ENCODE peak calls at places on chromosome 21, in four cellular contexts. One of them, this sample, is unnamed.

GRCh38 chr21:28521932-28522826 is 470.5 kb downstream of the LTN1 start:
- DNase-seq in GM12878: no peak
- DNase-seq in IMR-90: peak; percentile 79
- DNase-seq in K562: no peak
- DNase-seq in this sample: peak; percentile 88

GRCh38 chr21:16535100-16535418 is 805.3 kb downstream of the USP25 start:
- DNase-seq in K562: no peak
- DNase-seq in GM12878: no peak
- DNase-seq in IMR-90: peak; percentile 55
- DNase-seq in this sample: peak; percentile 61

GRCh38 chr21:29077651-29078090 is 4.2 kb upstream of the CCT8 start:
- DNase-seq in IMR-90: peak; percentile 48
- DNase-seq in GM12878: peak; percentile 45
- DNase-seq in K562: no peak
- DNase-seq in this sample: peak; percentile 66

GRCh38 chr21:34344584-34344983 is 19.2 kb upstream of the KCNE2 start:
- DNase-seq in GM12878: no peak
- DNase-seq in K562: no peak
- DNase-seq in IMR-90: peak; percentile 49
- DNase-seq in this sample: no peak

GRCh38 chr21:35063428-35064172 is 14.5 kb upstream of the RUNX1 start:
- DNase-seq in K562: no peak
- DNase-seq in IMR-90: no peak
- DNase-seq in GM12878: no peak
- DNase-seq in this sample: no peak

GRCh38 chr21:34260598-34260997 is 103.2 kb upstream of the KCNE2 start:
- DNase-seq in K562: no peak
- DNase-seq in GM12878: no peak
- DNase-seq in IMR-90: no peak
- DNase-seq in this sample: no peak

GRCh38 chr21:34219334-34220020 is 144.3 kb upstream of the KCNE2 start:
- DNase-seq in IMR-90: no peak
- DNase-seq in K562: no peak
- DNase-seq in GM12878: no peak
- DNase-seq in this sample: no peak

GRCh38 chr21:33196956-33197374 is 32.8 kb upstream of the IFNAR2 start:
- DNase-seq in GM12878: no peak
- DNase-seq in K562: peak; percentile 75
- DNase-seq in IMR-90: peak; percentile 62
- DNase-seq in this sample: peak; percentile 58

GRCh38 chr21:25733859-25734653 is 648 bp downstream of the ATP5PF start:
- DNase-seq in K562: peak; percentile 28
- DNase-seq in IMR-90: peak; percentile 35
- DNase-seq in GM12878: no peak
- DNase-seq in this sample: peak; percentile 49

GRCh38 chr21:34669149-34669879 is 520 bp downstream of the CLIC6 start:
- DNase-seq in GM12878: no peak
- DNase-seq in K562: no peak
- DNase-seq in IMR-90: no peak
- DNase-seq in this sample: no peak

GRCh38 chr21:18252686-18253085 is 8.1 kb downstream of the CHODL start:
- DNase-seq in K562: no peak
- DNase-seq in IMR-90: no peak
- DNase-seq in GM12878: no peak
- DNase-seq in this sample: no peak

GRCh38 chr21:17501107-17502006 is 11.5 kb upstream of the CXADR start:
- DNase-seq in K562: no peak
- DNase-seq in GM12878: no peak
- DNase-seq in IMR-90: no peak
- DNase-seq in this sample: no peak

GRCh38 chr21:17911628-17912027 is 92.5 kb upstream of the C21orf91 start:
- DNase-seq in IMR-90: peak; percentile 42
- DNase-seq in K562: no peak
- DNase-seq in GM12878: no peak
- DNase-seq in this sample: no peak

GRCh38 chr21:29168874-29169273 is 38.4 kb downstream of the MAP3K7CL start:
- DNase-seq in GM12878: no peak
- DNase-seq in K562: no peak
- DNase-seq in IMR-90: no peak
- DNase-seq in this sample: no peak

GRCh38 chr21:27825035-27825434 is 858.1 kb upstream of the ADAMTS5 start:
- DNase-seq in IMR-90: no peak
- DNase-seq in GM12878: no peak
- DNase-seq in K562: no peak
- DNase-seq in this sample: no peak

GRCh38 chr21:17045214-17045835 is 467.5 kb upstream of the CXADR start:
- DNase-seq in GM12878: no peak
- DNase-seq in IMR-90: peak; percentile 15
- DNase-seq in K562: no peak
- DNase-seq in this sample: peak; percentile 37

GRCh38 chr21:14520535-14520934 is 25.6 kb downstream of the SAMSN1 start:
- DNase-seq in GM12878: no peak
- DNase-seq in IMR-90: no peak
- DNase-seq in K562: no peak
- DNase-seq in this sample: no peak

GRCh38 chr21:32463367-32463766 is 50.9 kb downstream of the EVA1C start:
- DNase-seq in K562: no peak
- DNase-seq in IMR-90: peak; percentile 29
- DNase-seq in GM12878: no peak
- DNase-seq in this sample: peak; percentile 68

GRCh38 chr21:21688877-21689276 is 690.7 kb downstream of the NCAM2 start:
- DNase-seq in IMR-90: peak; percentile 37
- DNase-seq in GM12878: no peak
- DNase-seq in K562: peak; percentile 5
- DNase-seq in this sample: no peak

GRCh38 chr21:37220433-37220980 is 46.6 kb downstream of the VPS26C start:
- DNase-seq in GM12878: no peak
- DNase-seq in IMR-90: peak; percentile 50
- DNase-seq in K562: no peak
- DNase-seq in this sample: peak; percentile 70

GRCh38 chr21:27320868-27321267 is 354.0 kb upstream of the ADAMTS5 start:
- DNase-seq in GM12878: no peak
- DNase-seq in IMR-90: no peak
- DNase-seq in K562: no peak
- DNase-seq in this sample: no peak

GRCh38 chr21:29181799-29182470 is 51.5 kb downstream of the MAP3K7CL start:
- DNase-seq in K562: no peak
- DNase-seq in IMR-90: peak; percentile 95
- DNase-seq in GM12878: no peak
- DNase-seq in this sample: peak; percentile 90

GRCh38 chr21:33149166-33149565 is 79.2 kb downstream of the OLIG1 start:
- DNase-seq in GM12878: no peak
- DNase-seq in K562: no peak
- DNase-seq in IMR-90: no peak
- DNase-seq in this sample: no peak

GRCh38 chr21:36160850-36161178 is 4.2 kb downstream of the DOP1B start:
- DNase-seq in GM12878: no peak
- DNase-seq in IMR-90: no peak
- DNase-seq in K562: no peak
- DNase-seq in this sample: no peak

GRCh38 chr21:36156815-36157670 is at the start of gene DOP1B:
- DNase-seq in GM12878: no peak
- DNase-seq in K562: no peak
- DNase-seq in IMR-90: no peak
- DNase-seq in this sample: peak; percentile 23

GRCh38 chr21:36159356-36159921 is 2.8 kb downstream of the DOP1B start:
- DNase-seq in K562: no peak
- DNase-seq in GM12878: no peak
- DNase-seq in IMR-90: no peak
- DNase-seq in this sample: no peak

GRCh38 chr21:36155603-36156338 is 853 bp upstream of the DOP1B start:
- DNase-seq in K562: no peak
- DNase-seq in IMR-90: no peak
- DNase-seq in GM12878: no peak
- DNase-seq in this sample: no peak

DNA sequence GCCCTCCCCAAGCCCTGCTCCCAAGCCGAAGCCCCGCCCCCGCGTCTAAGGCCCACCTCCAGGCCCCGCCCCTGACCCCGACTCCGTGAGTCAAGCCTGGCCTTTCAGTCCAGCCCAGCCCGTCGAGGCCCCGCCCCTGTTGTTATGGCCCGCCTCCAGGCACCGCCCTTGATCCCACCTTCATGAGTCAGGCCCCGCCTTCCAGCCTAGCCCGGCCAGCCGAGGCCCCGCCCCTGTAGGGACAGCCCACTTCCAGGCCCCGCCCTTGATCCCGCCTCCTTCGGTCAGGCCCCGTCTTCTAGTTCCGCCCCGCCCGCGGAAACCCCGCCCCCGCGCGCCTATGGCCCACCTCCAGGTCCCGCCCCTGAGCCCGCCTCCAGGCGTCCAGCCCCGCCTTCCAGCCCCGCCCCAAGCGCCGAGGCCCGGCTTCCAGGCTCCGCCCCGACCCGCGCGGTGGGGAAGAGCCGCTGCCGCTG is 247 bp upstream of the DOP1B start:
- DNase-seq in IMR-90: peak; percentile 98
- DNase-seq in GM12878: peak; percentile 87
- DNase-seq in K562: peak; percentile 99
- DNase-seq in this sample: peak; percentile 100
- H3K4me2 ChIP-seq in IMR-90: no peak overlapping the region
- H3K4me2 ChIP-seq in GM12878: peak overlapping the region; percentile 98
- H3K4me2 ChIP-seq in K562: peak overlapping the region; percentile 82
- H3K4me2 ChIP-seq in this sample: peak overlapping the region; percentile 87

GRCh38 chr21:38997051-38997450 is 186.2 kb downstream of the PSMG1 start:
- DNase-seq in GM12878: no peak
- DNase-seq in IMR-90: no peak
- DNase-seq in K562: no peak
- DNase-seq in this sample: no peak

GRCh38 chr21:38995071-38995669 is 188.1 kb downstream of the PSMG1 start:
- DNase-seq in K562: no peak
- DNase-seq in GM12878: no peak
- DNase-seq in IMR-90: no peak
- DNase-seq in this sample: no peak

GRCh38 chr21:38994014-38994413 is 188.3 kb downstream of the ETS2 start:
- DNase-seq in K562: no peak
- DNase-seq in GM12878: no peak
- DNase-seq in IMR-90: no peak
- DNase-seq in this sample: no peak

GRCh38 chr21:38996355-38996754 is 186.9 kb downstream of the PSMG1 start:
- DNase-seq in K562: no peak
- DNase-seq in IMR-90: no peak
- DNase-seq in GM12878: no peak
- DNase-seq in this sample: no peak

DNA sequence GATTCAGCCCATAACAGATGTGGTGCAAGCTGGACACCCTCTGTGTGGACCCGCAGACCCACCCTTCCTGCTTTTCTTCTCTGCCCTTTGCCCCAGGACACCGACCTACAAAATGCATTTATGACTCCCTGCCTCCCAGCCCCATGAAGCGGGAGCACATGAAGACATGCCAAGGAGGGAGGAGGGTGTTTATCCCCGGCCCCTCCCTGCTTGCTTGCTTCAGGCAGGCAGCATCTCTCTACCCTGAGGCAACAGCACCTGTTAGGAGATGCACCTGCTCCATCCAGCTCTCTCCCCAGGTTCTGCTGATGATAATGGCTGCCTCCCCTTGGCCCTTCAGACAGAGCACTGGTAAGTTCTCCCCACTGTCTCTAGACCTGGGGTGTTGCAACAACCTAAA is 187.5 kb downstream of the PSMG1 start:
- DNase-seq in K562: no peak
- DNase-seq in GM12878: no peak
- DNase-seq in IMR-90: no peak
- DNase-seq in this sample: no peak
- TF ChIP-seq FOS in K562: no peak
- TF ChIP-seq FOS in GM12878: no peak
- TF ChIP-seq FOS in IMR-90: no peak
- TF ChIP-seq FOS in this sample: no peak

GRCh38 chr21:44291936-44292811 is 6.5 kb downstream of the AIRE start:
- DNase-seq in K562: peak; percentile 83
- DNase-seq in GM12878: no peak
- DNase-seq in IMR-90: no peak
- DNase-seq in this sample: no peak
- H3K4me2 ChIP-seq in K562: no peak overlapping the region
- H3K4me2 ChIP-seq in GM12878: no peak overlapping the region
- H3K4me2 ChIP-seq in IMR-90: no peak overlapping the region
- H3K4me2 ChIP-seq in this sample: no peak overlapping the region

GRCh38 chr21:38556390-38556789 is 58.1 kb upstream of the ERG start:
- DNase-seq in K562: no peak
- DNase-seq in IMR-90: no peak
- DNase-seq in GM12878: no peak
- DNase-seq in this sample: no peak

GRCh38 chr21:38561613-38562012 is 63.3 kb upstream of the ERG start:
- DNase-seq in GM12878: no peak
- DNase-seq in K562: no peak
- DNase-seq in IMR-90: no peak
- DNase-seq in this sample: no peak

GRCh38 chr21:38562182-38562581 is 63.9 kb upstream of the ERG start:
- DNase-seq in IMR-90: no peak
- DNase-seq in K562: no peak
- DNase-seq in GM12878: no peak
- DNase-seq in this sample: no peak

GRCh38 chr21:38561205-38561604 is 62.9 kb upstream of the ERG start:
- DNase-seq in K562: no peak
- DNase-seq in IMR-90: no peak
- DNase-seq in GM12878: no peak
- DNase-seq in this sample: no peak
- TF ChIP-seq FOS in K562: no peak
- TF ChIP-seq FOS in IMR-90: no peak
- TF ChIP-seq FOS in GM12878: no peak
- TF ChIP-seq FOS in this sample: no peak

DNA sequence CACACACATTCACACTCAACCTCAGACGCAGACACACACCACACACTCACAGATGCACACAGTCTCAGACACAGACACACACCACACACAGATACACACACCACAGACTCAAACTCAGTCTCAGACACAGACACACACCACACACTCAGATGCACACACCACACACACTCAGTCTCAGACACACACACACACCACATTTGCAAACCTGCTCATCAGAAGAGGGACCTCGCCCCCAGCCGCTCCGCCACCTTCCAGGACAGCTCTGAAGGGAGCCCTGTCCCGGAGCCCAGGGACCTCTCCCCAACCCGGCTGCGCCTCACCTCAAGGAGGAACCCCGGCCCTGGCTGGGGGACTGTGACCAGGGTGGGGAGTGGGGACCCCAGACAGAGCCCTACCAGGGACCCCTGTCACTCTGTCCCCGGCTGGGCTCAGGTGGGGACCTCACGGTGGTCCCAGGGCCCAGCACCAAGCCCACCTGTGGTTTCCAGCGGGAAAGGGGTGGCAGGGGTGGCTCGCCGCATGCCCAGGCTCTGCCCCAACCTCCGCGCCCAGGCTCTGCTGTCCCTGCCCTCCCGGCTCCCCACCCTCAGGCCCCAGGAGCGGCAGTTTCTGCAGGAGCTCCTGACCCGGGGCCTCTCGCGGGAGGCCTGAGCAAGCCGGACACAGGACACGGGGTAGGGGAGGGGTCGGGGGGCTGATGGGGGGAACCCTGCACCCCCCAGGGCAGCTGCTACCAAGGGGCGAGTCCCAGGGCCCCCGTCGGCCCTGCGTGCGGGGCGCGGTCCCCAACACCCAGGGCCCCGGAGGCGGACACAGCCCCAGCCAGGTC is 701 bp upstream of the COL6A2 start:
- DNase-seq in IMR-90: no peak
- DNase-seq in K562: peak; percentile 12
- DNase-seq in GM12878: no peak
- DNase-seq in this sample: no peak
- H3K4me2 ChIP-seq in IMR-90: peak overlapping the region; percentile 75
- H3K4me2 ChIP-seq in K562: no peak overlapping the region
- H3K4me2 ChIP-seq in GM12878: no peak overlapping the region
- H3K4me2 ChIP-seq in this sample: no peak overlapping the region